ENCODE peak calls at places on chromosomes 16 and 17, in seven cellular contexts. R, G, O, L, U, M and Z are unnamed samples.

GRCh38 chr16:66459878-66460277 is 32.8 kb downstream of the BEAN1 start:
- DNase-seq in R (no peak), G (no peak), O (no peak), L (no peak), U (no peak), M (no peak), Z (no peak)

GRCh38 chr16:1488619-1489018 is at the start of gene PTX4:
- DNase-seq in R (no peak), G (no peak), O (no peak), L (no peak), U (no peak), M (no peak), Z (no peak)

GRCh38 chr17:4721203-4722135 is 9.8 kb upstream of the MED11 start:
- DNase-seq in R (peak; percentile 83), G (no peak), O (no peak), L (no peak), U (peak; percentile 84), M (peak; percentile 84), Z (peak; percentile 27)

GRCh38 chr16:56424404-56424765 is 960 bp downstream of the AMFR start:
- DNase-seq in R (no peak), G (no peak), O (peak; percentile 43), L (no peak), U (no peak), M (no peak), Z (no peak)

GRCh38 chr17:58364270-58364942 is 12.4 kb upstream of the SUPT4H1 start:
- DNase-seq in R (no peak), G (no peak), O (no peak), L (no peak), U (peak; percentile 48), M (peak; percentile 78), Z (no peak)

GRCh38 chr17:41528959-41529353 is 848 bp upstream of the KRT19 start:
- DNase-seq in R (no peak), G (no peak), O (peak; percentile 61), L (no peak), U (no peak), M (peak; percentile 79), Z (no peak)

GRCh38 chr17:57999496-58000017 is 7.5 kb downstream of the SRSF1 start:
- DNase-seq in R (peak; percentile 73), G (no peak), O (peak; percentile 87), L (peak; percentile 45), U (no peak), M (no peak), Z (peak; percentile 36)

GRCh38 chr17:63696381-63696961 is 3.5 kb downstream of the LIMD2 start:
- DNase-seq in R (no peak), G (no peak), O (peak; percentile 30), L (peak; percentile 59), U (no peak), M (no peak), Z (peak; percentile 70)

GRCh38 chr17:21394265-21394664 is 18.1 kb downstream of the KCNJ12 start:
- DNase-seq in R (no peak), G (no peak), O (peak; percentile 2), L (no peak), U (no peak), M (no peak), Z (no peak)

GRCh38 chr16:50354629-50355456 is 13.9 kb downstream of the BRD7 start:
- DNase-seq in R (peak; percentile 21), G (no peak), O (peak; percentile 28), L (no peak), U (no peak), M (no peak), Z (no peak)

GRCh38 chr16:4101421-4102275 is 14.6 kb downstream of the ADCY9 start:
- DNase-seq in R (no peak), G (no peak), O (no peak), L (no peak), U (no peak), M (no peak), Z (no peak)

GRCh38 chr17:35898283-35899070 is 18.3 kb upstream of the CCL5 start:
- DNase-seq in R (peak; percentile 28), G (no peak), O (no peak), L (no peak), U (peak; percentile 75), M (peak; percentile 46), Z (no peak)

GRCh38 chr17:1635675-1636465 is 7.2 kb upstream of the SLC43A2 start:
- DNase-seq in R (no peak), G (no peak), O (no peak), L (no peak), U (no peak), M (no peak), Z (peak; percentile 10)

GRCh38 chr17:71080937-71081336 is 911.6 kb downstream of the KCNJ2 start:
- DNase-seq in R (no peak), G (no peak), O (no peak), L (no peak), U (no peak), M (no peak), Z (no peak)

GRCh38 chr16:23025692-23026305 is 123.5 kb downstream of the USP31 start:
- DNase-seq in R (no peak), G (no peak), O (no peak), L (no peak), U (no peak), M (no peak), Z (no peak)

GRCh38 chr16:3170440-3171180 is 17.4 kb upstream of the OR1F1 start:
- DNase-seq in R (no peak), G (no peak), O (no peak), L (peak; percentile 58), U (no peak), M (no peak), Z (no peak)

GRCh38 chr17:77677637-77678036 is 280.9 kb upstream of the TNRC6C start:
- DNase-seq in R (no peak), G (no peak), O (no peak), L (no peak), U (no peak), M (no peak), Z (no peak)

GRCh38 chr17:76155988-76156661 is 15.1 kb upstream of the FOXJ1 start:
- DNase-seq in R (no peak), G (no peak), O (no peak), L (no peak), U (no peak), M (no peak), Z (no peak)

GRCh38 chr16:3157229-3158013 is 22.6 kb downstream of the ZNF213 start:
- DNase-seq in R (peak; percentile 94), G (no peak), O (peak; percentile 90), L (peak; percentile 49), U (peak; percentile 72), M (peak; percentile 84), Z (no peak)

GRCh38 chr17:66714046-66715023 is 120.6 kb upstream of the CACNG5 start:
- DNase-seq in R (no peak), G (no peak), O (peak; percentile 79), L (no peak), U (no peak), M (no peak), Z (no peak)

GRCh38 chr17:72427761-72428109 is 306.9 kb downstream of the SOX9 start:
- DNase-seq in R (no peak), G (no peak), O (no peak), L (no peak), U (no peak), M (no peak), Z (no peak)

GRCh38 chr17:1649844-1650409 is at the start of gene RILP:
- DNase-seq in R (no peak), G (no peak), O (peak; percentile 57), L (no peak), U (peak; percentile 73), M (peak; percentile 91), Z (no peak)

GRCh38 chr17:32452281-32452680 is 8.0 kb downstream of the PSMD11 start:
- DNase-seq in R (no peak), G (no peak), O (no peak), L (no peak), U (no peak), M (no peak), Z (no peak)

GRCh38 chr17:77482375-77483127 is 341.8 kb downstream of the SEC14L1 start:
- DNase-seq in R (no peak), G (no peak), O (no peak), L (no peak), U (no peak), M (no peak), Z (no peak)

GRCh38 chr17:31918701-31919128 is 17.2 kb upstream of the UTP6 start:
- DNase-seq in R (no peak), G (no peak), O (no peak), L (no peak), U (no peak), M (no peak), Z (no peak)